ENCODE peak calls at places on chromosomes 12 and 14, in six cellular contexts. P, Y, I, B, R and S are unnamed samples.
A peak's percentile ranks its signal among the peaks of the same experiment; 100 is the strongest.

GRCh38 chr12:52871291-52871961 is 22.6 kb upstream of the KRT78 start:
- DNase-seq in P (peak; percentile 89), Y (no peak), I (no peak), B (no peak), R (no peak), S (peak; percentile 86)

GRCh38 chr14:52325632-52326031 is 11.5 kb downstream of the PTGER2 start:
- DNase-seq in P (no peak), Y (no peak), I (no peak), B (no peak), R (no peak), S (no peak)

GRCh38 chr12:128326419-128326818 is 59.4 kb downstream of the TMEM132C start:
- DNase-seq in P (no peak), Y (no peak), I (no peak), B (no peak), R (no peak), S (no peak)

GRCh38 chr12:130768120-130768519 is 52.0 kb upstream of the RIMBP2 start:
- DNase-seq in P (no peak), Y (no peak), I (no peak), B (no peak), R (no peak), S (no peak)

GRCh38 chr12:38956337-38956736 is 50.9 kb upstream of the CPNE8 start:
- DNase-seq in P (no peak), Y (no peak), I (no peak), B (no peak), R (no peak), S (peak; percentile 39)

GRCh38 chr14:24339284-24340151 is at the start of gene RIPK3:
- DNase-seq in P (no peak), Y (peak; percentile 82), I (peak; percentile 68), B (no peak), R (peak; percentile 56), S (no peak)

GRCh38 chr14:72523397-72524157 is 370.3 kb downstream of the DPF3 start:
- DNase-seq in P (no peak), Y (no peak), I (no peak), B (no peak), R (no peak), S (no peak)

GRCh38 chr14:92943855-92944570 is 21.1 kb downstream of the CHGA start:
- DNase-seq in P (no peak), Y (no peak), I (no peak), B (no peak), R (no peak), S (no peak)

GRCh38 chr14:106691601-106692291 is 1165.4 kb downstream of the TMEM121 start:
- DNase-seq in P (no peak), Y (peak; percentile 56), I (peak; percentile 72), B (no peak), R (peak; percentile 5), S (no peak)